ENCODE peak calls at places on chromosomes 11 and 22, in ten cellular contexts. I is mucosa of descending colon, N is omental fat pad, C is astrocyte, D is astrocyte of the spinal cord, Q is GM12878, W is lower leg skin, A is A549, G is esophagus squamous epithelium, U is fibroblast of lung. X is an unnamed sample.

GRCh38 chr11:127454856-127455255 is 454.3 kb upstream of the KIRREL3 start:
- DNase-seq in I (no peak), N (no peak), C (no peak), D (peak; percentile 1), Q (no peak), W (no peak), A (no peak), G (no peak), U (peak; percentile 5), X (no peak)

GRCh38 chr11:134071766-134072403 is 3.0 kb downstream of the JAM3 start:
- DNase-seq in I (no peak), N (no peak), C (no peak), D (no peak), Q (no peak), W (no peak), A (no peak), G (no peak), U (peak; percentile 23), X (no peak)

GRCh38 chr22:29580200-29580810 is 608 bp downstream of the NIPSNAP1 start:
- DNase-seq in I (peak; percentile 53), N (no peak), C (no peak), D (no peak), Q (no peak), W (no peak), A (no peak), G (no peak), U (no peak), X (no peak)

GRCh38 chr11:119023741-119024140 is 5.2 kb downstream of the TRAPPC4 start:
- DNase-seq in I (no peak), N (no peak), C (peak; percentile 37), D (no peak), Q (no peak), W (no peak), A (no peak), G (no peak), U (peak; percentile 49), X (no peak)

GRCh38 chr11:118572075-118572913 is at the start of gene ARCN1:
- DNase-seq in I (peak; percentile 85), N (no peak), C (peak; percentile 55), D (peak; percentile 78), Q (peak; percentile 24), W (peak; percentile 95), A (peak; percentile 73), G (peak; percentile 13), U (peak; percentile 75), X (peak; percentile 46)

GRCh38 chr11:70790671-70791300 is 392.5 kb downstream of the CTTN start:
- DNase-seq in I (no peak), N (no peak), C (no peak), D (no peak), Q (no peak), W (no peak), A (no peak), G (no peak), U (no peak), X (no peak)

GRCh38 chr11:27933992-27934829 is 173.7 kb downstream of the KIF18A start:
- DNase-seq in I (no peak), N (no peak), C (peak; percentile 100), D (peak; percentile 98), Q (no peak), W (no peak), A (peak; percentile 15), G (no peak), U (peak; percentile 100), X (peak; percentile 22)

GRCh38 chr11:45654242-45654641 is 11.2 kb downstream of the CHST1 start:
- DNase-seq in I (no peak), N (no peak), C (no peak), D (no peak), Q (no peak), W (peak; percentile 66), A (no peak), G (no peak), U (no peak), X (no peak)

GRCh38 chr22:36741204-36741793 is 34.6 kb downstream of the IFT27 start:
- DNase-seq in I (no peak), N (no peak), C (no peak), D (no peak), Q (no peak), W (peak; percentile 45), A (peak; percentile 20), G (no peak), U (no peak), X (peak; percentile 12)

GRCh38 chr11:95832763-95833162 is 42.5 kb downstream of the CEP57 start:
- DNase-seq in I (no peak), N (no peak), C (peak; percentile 87), D (peak; percentile 38), Q (no peak), W (no peak), A (no peak), G (no peak), U (peak; percentile 88), X (peak; percentile 39)

GRCh38 chr11:19800714-19801519 is 88.3 kb downstream of the NAV2 start:
- DNase-seq in I (no peak), N (no peak), C (no peak), D (no peak), Q (no peak), W (no peak), A (no peak), G (no peak), U (no peak), X (peak; percentile 8)

GRCh38 chr11:38547464-38547863 is 1949.4 kb upstream of the RAG2 start:
- DNase-seq in I (no peak), N (no peak), C (peak; percentile 55), D (no peak), Q (no peak), W (no peak), A (no peak), G (no peak), U (peak; percentile 62), X (peak; percentile 34)

GRCh38 chr11:120212926-120213325 is 2.1 kb downstream of the OAF start:
- DNase-seq in I (peak; percentile 76), N (no peak), C (no peak), D (no peak), Q (no peak), W (no peak), A (no peak), G (no peak), U (no peak), X (no peak)

GRCh38 chr11:665062-665706 is 28.1 kb downstream of the DRD4 start:
- DNase-seq in I (no peak), N (no peak), C (no peak), D (no peak), Q (no peak), W (no peak), A (no peak), G (no peak), U (no peak), X (no peak)

GRCh38 chr11:128575956-128576340 is 11.4 kb downstream of the ETS1 start:
- DNase-seq in I (no peak), N (no peak), C (peak; percentile 48), D (peak; percentile 13), Q (no peak), W (no peak), A (no peak), G (no peak), U (peak; percentile 53), X (peak; percentile 41)

DNA sequence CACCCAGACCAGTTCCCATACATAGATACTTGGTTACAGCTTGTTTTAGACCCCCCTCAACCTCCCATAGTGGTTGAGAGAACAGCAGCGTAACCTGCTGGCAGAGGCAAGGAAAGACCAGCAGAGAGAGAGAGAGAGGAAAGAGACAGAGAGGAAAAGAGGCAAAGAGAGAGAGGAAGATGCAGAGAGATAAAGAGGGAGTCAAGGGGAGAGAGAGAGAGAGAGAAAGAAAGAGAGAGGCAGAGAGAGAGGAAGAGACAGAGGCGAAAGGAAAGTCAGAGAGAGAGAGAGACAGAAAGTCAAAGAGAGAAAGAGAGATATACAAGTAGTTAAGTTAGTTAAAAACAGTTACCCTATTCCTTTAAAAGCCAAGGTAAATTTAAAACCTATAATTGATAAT is 52.5 kb downstream of the NEU3 start:
- DNase-seq in I (no peak), N (no peak), C (no peak), D (no peak), Q (no peak), W (no peak), A (no peak), G (no peak), U (no peak), X (no peak)
- TF ChIP-seq CTCF in I (no peak), N (no peak), C (no peak), D (no peak), Q (no peak), W (no peak), A (no peak), G (no peak), U (no peak), X (no peak)

GRCh38 chr22:50485221-50486131 is 1.2 kb upstream of the MIOX start:
- DNase-seq in I (peak; percentile 69), N (no peak), C (no peak), D (no peak), Q (no peak), W (peak; percentile 83), A (no peak), G (no peak), U (no peak), X (no peak)
- TF ChIP-seq CTCF in I (no peak), N (no peak), C (no peak), D (no peak), Q (no peak), W (no peak), A (no peak), G (no peak), U (no peak), X (peak; percentile 13)

GRCh38 chr11:66221726-66222236 is 46.7 kb upstream of the RAB1B start:
- DNase-seq in I (no peak), N (no peak), C (no peak), D (no peak), Q (peak; percentile 7), W (peak; percentile 65), A (no peak), G (no peak), U (no peak), X (no peak)
- TF ChIP-seq CTCF in I (no peak), N (no peak), C (no peak), D (no peak), Q (peak; percentile 26), W (no peak), A (no peak), G (no peak), U (no peak), X (no peak)

GRCh38 chr22:19117111-19117512 is 5.1 kb downstream of the DGCR2 start:
- DNase-seq in I (peak; percentile 55), N (no peak), C (no peak), D (no peak), Q (no peak), W (no peak), A (no peak), G (no peak), U (no peak), X (no peak)

GRCh38 chr22:19114984-19115552 is 7.1 kb downstream of the DGCR2 start:
- DNase-seq in I (no peak), N (no peak), C (no peak), D (no peak), Q (no peak), W (no peak), A (no peak), G (no peak), U (no peak), X (no peak)

GRCh38 chr22:19113429-19113828 is 8.8 kb downstream of the DGCR2 start:
- DNase-seq in I (no peak), N (no peak), C (no peak), D (no peak), Q (no peak), W (no peak), A (no peak), G (no peak), U (no peak), X (no peak)

GRCh38 chr22:19118601-19118880 is 3.7 kb downstream of the DGCR2 start:
- DNase-seq in I (no peak), N (no peak), C (no peak), D (no peak), Q (no peak), W (no peak), A (no peak), G (no peak), U (no peak), X (no peak)

GRCh38 chr22:19115628-19116027 is 6.6 kb downstream of the DGCR2 start:
- DNase-seq in I (no peak), N (no peak), C (no peak), D (no peak), Q (no peak), W (no peak), A (no peak), G (no peak), U (no peak), X (no peak)
- TF ChIP-seq CTCF in I (no peak), N (no peak), C (no peak), D (peak; percentile 49), Q (peak; percentile 46), W (no peak), A (no peak), G (no peak), U (no peak), X (peak; percentile 39)

X was measured in bronchial epithelial cell.